ENCODE peak calls at places on chromosomes 2 and 18, in eight cellular contexts. T is tibial nerve, W is neural crest cell, S is lower lobe of right lung, M is GM12865, A is WTC11, Z is hepatocyte, G is mesothelial cell of epicardium. J is an unnamed sample.

GRCh38 chr2:24538720-24539119 is 47.7 kb downstream of the NCOA1 start:
- DNase-seq in T (no peak), W (no peak), S (no peak), M (peak), A (no peak), Z (no peak), G (no peak), J (no peak)

GRCh38 chr2:216362730-216363129 is 9.6 kb downstream of the MARCHF4 start:
- DNase-seq in T (no peak), W (no peak), S (no peak), M (no peak), A (no peak), Z (peak), G (peak), J (no peak)

GRCh38 chr18:41820784-41821183 is 134.2 kb upstream of the PIK3C3 start:
- DNase-seq in T (no peak), W (no peak), S (no peak), M (peak), A (no peak), Z (no peak), G (no peak), J (no peak)

GRCh38 chr2:237540823-237541222 is 25.6 kb upstream of the PRLH start:
- DNase-seq in T (peak), W (no peak), S (no peak), M (peak), A (no peak), Z (no peak), G (no peak), J (no peak)

GRCh38 chr2:72917138-72917874 is at the start of gene EMX1:
- DNase-seq in T (no peak), W (peak), S (peak), M (peak), A (peak), Z (peak), G (peak), J (peak)

GRCh38 chr2:112621792-112622527 is 23.8 kb upstream of the SLC20A1 start:
- DNase-seq in T (no peak), W (no peak), S (no peak), M (no peak), A (no peak), Z (no peak), G (no peak), J (no peak)

GRCh38 chr2:33660416-33661118 is 61.5 kb upstream of the FAM98A start:
- DNase-seq in T (no peak), W (no peak), S (no peak), M (no peak), A (no peak), Z (no peak), G (no peak), J (no peak)

GRCh38 chr2:234076451-234076850 is 25.9 kb downstream of the SPP2 start:
- DNase-seq in T (no peak), W (no peak), S (no peak), M (no peak), A (no peak), Z (no peak), G (no peak), J (no peak)

GRCh38 chr2:10844083-10844482 is 31.5 kb upstream of the PDIA6 start:
- DNase-seq in T (no peak), W (peak), S (peak), M (no peak), A (peak), Z (peak), G (no peak), J (no peak)

GRCh38 chr2:151979694-151980093 is 119.2 kb downstream of the CACNB4 start:
- DNase-seq in T (no peak), W (no peak), S (no peak), M (no peak), A (no peak), Z (no peak), G (no peak), J (no peak)

GRCh38 chr2:23624378-23624777 is 239.4 kb downstream of the KLHL29 start:
- DNase-seq in T (no peak), W (no peak), S (peak), M (peak), A (peak), Z (no peak), G (no peak), J (no peak)

GRCh38 chr2:27191107-27191829 is 20.6 kb upstream of the ATRAID start:
- DNase-seq in T (no peak), W (peak), S (no peak), M (peak), A (peak), Z (peak), G (peak), J (peak)

GRCh38 chr2:223043164-223043941 is 8.6 kb upstream of the KCNE4 start:
- DNase-seq in T (no peak), W (no peak), S (no peak), M (no peak), A (no peak), Z (no peak), G (no peak), J (no peak)

GRCh38 chr18:31798399-31798798 is 37.7 kb upstream of the SLC25A52 start:
- DNase-seq in T (no peak), W (no peak), S (no peak), M (no peak), A (no peak), Z (peak), G (no peak), J (no peak)
- TF ChIP-seq CTCF in T (no peak), W (no peak), S (no peak), M (no peak), A (no peak), Z (no peak), G (no peak), J (no peak)

DNA sequence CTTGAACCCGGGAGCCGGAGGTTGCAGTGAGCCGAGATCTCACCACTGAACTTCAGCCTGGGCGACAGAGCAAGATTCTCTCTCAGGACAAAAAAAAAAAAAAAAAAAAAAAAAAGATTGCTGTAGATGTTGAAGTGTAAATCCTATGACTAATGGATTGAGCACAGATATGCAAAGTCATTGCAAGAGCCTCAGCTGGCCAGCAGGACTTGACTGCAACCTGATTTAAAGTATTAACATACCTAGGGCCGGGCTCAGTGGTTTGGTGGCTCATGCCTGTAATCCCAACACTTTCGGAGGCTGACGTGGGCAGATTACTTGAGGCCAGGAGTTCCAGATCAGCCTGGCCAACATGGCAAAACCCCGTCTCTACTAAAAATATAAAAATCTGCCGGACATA is 103.4 kb upstream of the MSH2 start:
- DNase-seq in T (no peak), W (no peak), S (no peak), M (no peak), A (no peak), Z (peak), G (no peak), J (no peak)
- TF ChIP-seq CTCF in T (no peak), W (no peak), S (no peak), M (no peak), A (no peak), Z (no peak), G (no peak), J (no peak)

GRCh38 chr2:231926761-231927565 is 767 bp upstream of the NPPC start:
- DNase-seq in T (no peak), W (no peak), S (peak), M (peak), A (peak), Z (no peak), G (no peak), J (no peak)
- TF ChIP-seq CTCF in T (no peak), W (no peak), S (no peak), M (peak), A (no peak), Z (peak), G (no peak), J (no peak)

DNA sequence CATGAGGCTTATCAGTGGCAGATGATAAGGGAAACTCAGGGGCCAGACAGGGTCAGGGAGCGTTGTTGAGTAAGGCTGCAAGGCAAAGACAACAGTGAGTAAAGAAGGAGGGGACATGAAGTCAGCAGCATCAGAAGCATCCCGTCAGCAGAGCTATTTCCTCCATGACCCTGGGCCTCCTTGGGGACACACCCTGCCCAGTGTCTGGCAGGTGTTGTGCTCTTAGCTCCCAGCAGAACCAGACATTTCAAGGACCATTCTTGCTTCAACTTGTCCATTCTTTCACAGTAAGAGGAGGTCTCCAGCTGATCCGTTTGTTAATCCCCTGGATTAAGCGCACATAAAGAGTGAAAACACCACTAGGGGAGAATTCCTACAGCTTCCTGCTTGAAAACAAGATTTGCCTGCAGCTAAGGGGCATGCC is 88.7 kb upstream of the MEIS1 start:
- DNase-seq in T (no peak), W (no peak), S (no peak), M (no peak), A (no peak), Z (peak), G (no peak), J (no peak)
- TF ChIP-seq CTCF in T (no peak), W (no peak), S (no peak), M (no peak), A (no peak), Z (no peak), G (no peak), J (no peak)

GRCh38 chr2:99101697-99102096 is 39.8 kb upstream of the C2orf15 start:
- DNase-seq in T (no peak), W (no peak), S (no peak), M (no peak), A (no peak), Z (no peak), G (no peak), J (no peak)
- TF ChIP-seq CTCF in T (no peak), W (no peak), S (no peak), M (no peak), A (no peak), Z (no peak), G (no peak), J (no peak)